ENCODE peak calls at places on chromosome 5, in five cellular contexts. G is tibial artery, R is DND-41, B is mammary epithelial cell, X is kidney. A is an unnamed sample.

GRCh38 chr5:58085800-58086199 is 374.1 kb downstream of the PLK2 start:
- DNase-seq in R (no peak), X (no peak), G (no peak), B (peak; percentile 71), A (no peak)

GRCh38 chr5:83377131-83377865 is 94.2 kb upstream of the VCAN start:
- DNase-seq in B (peak; percentile 62), R (no peak), X (no peak), G (no peak), A (no peak)

GRCh38 chr5:68007446-68007845 is 208.1 kb upstream of the PIK3R1 start:
- DNase-seq in X (no peak), G (peak; percentile 74), B (peak; percentile 55), R (peak; percentile 53), A (no peak)

GRCh38 chr5:34483442-34484033 is 172.6 kb upstream of the RAI14 start:
- DNase-seq in B (no peak), G (no peak), X (no peak), R (no peak), A (no peak)

GRCh38 chr5:166341708-166342329 is 1949.6 kb upstream of the WWC1 start:
- DNase-seq in R (no peak), X (no peak), G (no peak), B (no peak), A (no peak)

GRCh38 chr5:148454576-148454975 is 70.8 kb downstream of the FBXO38 start:
- DNase-seq in X (no peak), B (no peak), G (no peak), R (no peak), A (no peak)

GRCh38 chr5:26060212-26060611 is 978.2 kb downstream of the CDH9 start:
- DNase-seq in X (no peak), R (no peak), B (no peak), G (no peak), A (no peak)

GRCh38 chr5:32540446-32540845 is 44.9 kb upstream of the SUB1 start:
- DNase-seq in B (no peak), R (no peak), G (no peak), X (no peak), A (no peak)

GRCh38 chr5:154505567-154505966 is 27.5 kb upstream of the HAND1 start:
- DNase-seq in R (no peak), B (no peak), X (no peak), G (peak; percentile 37), A (no peak)

GRCh38 chr5:74885170-74885569 is 19.0 kb upstream of the FAM169A start:
- DNase-seq in R (no peak), X (no peak), B (no peak), G (no peak), A (no peak)

GRCh38 chr5:35230043-35230611 is at the start of gene PRLR:
- DNase-seq in X (peak; percentile 80), G (peak; percentile 74), R (no peak), B (peak; percentile 23), A (no peak)

GRCh38 chr5:180555168-180555921 is 36.0 kb downstream of the SCGB3A1 start:
- DNase-seq in G (no peak), B (no peak), X (no peak), R (no peak), A (no peak)

GRCh38 chr5:58932057-58932594 is 349.3 kb downstream of the RAB3C start:
- DNase-seq in B (no peak), G (no peak), R (no peak), X (no peak), A (no peak)

GRCh38 chr5:139312075-139312474 is 18.5 kb downstream of the MATR3 start:
- DNase-seq in B (no peak), X (no peak), R (no peak), G (no peak), A (no peak)
- H3K4me1 ChIP-seq in B (peaks cover 14% of the 10 kb centered on the region), X (no peaks in the 10 kb centered on the region), R (peaks cover 3% of the 10 kb centered on the region), G (peaks cover 95% of the 10 kb centered on the region), A (peaks cover 74% of the 10 kb centered on the region)

DNA sequence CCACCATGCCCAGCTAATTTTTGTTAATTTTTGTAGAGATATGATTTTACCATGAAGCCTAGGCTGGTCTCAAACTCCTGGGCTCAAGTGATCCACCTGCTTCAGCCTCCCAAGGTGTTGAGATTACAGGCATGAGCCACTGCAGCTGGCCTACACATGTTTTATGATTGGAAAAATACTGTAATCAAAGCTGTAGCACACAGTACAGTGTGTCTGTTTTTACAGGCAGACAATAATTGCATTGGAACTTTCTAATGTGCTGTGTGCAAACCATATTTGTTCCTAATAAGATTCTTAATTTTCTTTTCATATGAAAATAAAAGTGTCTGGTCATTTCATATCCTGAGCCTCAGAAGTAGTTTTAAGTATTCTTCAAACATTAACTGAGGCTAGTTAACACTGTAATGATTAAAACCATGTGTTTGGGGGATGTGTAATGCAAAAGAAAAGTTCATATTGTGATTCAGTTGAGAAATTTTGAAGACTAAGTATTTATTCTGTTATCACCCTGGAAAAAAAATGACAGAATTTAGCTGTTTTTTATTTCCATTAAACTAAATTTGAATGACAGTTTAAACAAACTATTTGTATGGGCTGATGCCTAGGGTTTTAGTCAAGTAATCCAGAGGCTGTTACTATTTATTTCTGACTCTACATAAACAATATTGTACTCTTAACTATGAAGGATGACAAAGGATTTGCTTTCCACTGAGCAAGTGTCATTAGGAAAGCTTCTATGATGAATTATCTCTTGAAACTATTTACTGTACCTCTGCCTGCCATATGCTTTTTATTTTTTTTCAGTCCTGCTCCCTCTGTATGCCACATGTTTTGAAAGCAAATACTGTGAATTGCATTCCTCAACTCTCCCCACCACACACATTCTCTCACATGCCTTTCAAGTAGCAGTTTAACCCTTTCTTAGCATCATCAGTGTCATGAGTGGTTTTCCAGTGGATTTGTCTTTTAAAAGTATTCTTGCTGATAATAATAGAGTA is 111.5 kb downstream of the MTREX start:
- DNase-seq in B (no peak), X (no peak), R (no peak), G (no peak), A (no peak)
- H3K4me1 ChIP-seq in B (no peaks in the 10 kb centered on the region), X (peaks cover 6% of the 10 kb centered on the region), R (no peaks in the 10 kb centered on the region), G (peaks cover 57% of the 10 kb centered on the region), A (no peaks in the 10 kb centered on the region)

GRCh38 chr5:959581-960531 is 48.7 kb upstream of the NKD2 start:
- DNase-seq in R (no peak), B (no peak), G (no peak), X (peak; percentile 65), A (no peak)
- H3K4me1 ChIP-seq in R (peaks cover 65% of the 10 kb centered on the region), B (peaks cover 31% of the 10 kb centered on the region), G (peaks cover 16% of the 10 kb centered on the region), X (peaks cover 21% of the 10 kb centered on the region), A (peaks cover 31% of the 10 kb centered on the region)

GRCh38 chr5:150490754-150491153 is 17.2 kb upstream of the NDST1 start:
- DNase-seq in R (no peak), G (no peak), X (no peak), B (no peak), A (no peak)
- H3K4me1 ChIP-seq in R (no peaks in the 10 kb centered on the region), G (peaks cover 81% of the 10 kb centered on the region), X (peaks cover 50% of the 10 kb centered on the region), B (peaks cover 65% of the 10 kb centered on the region), A (peaks cover 5% of the 10 kb centered on the region)

GRCh38 chr5:134552301-134552700 is 26.8 kb downstream of the JADE2 start:
- DNase-seq in B (peak; percentile 55), R (no peak), X (peak; percentile 61), G (peak; percentile 93), A (no peak)
- H3K4me1 ChIP-seq in B (peaks cover 6% of the 10 kb centered on the region), R (no peaks in the 10 kb centered on the region), X (peaks cover 33% of the 10 kb centered on the region), G (peaks cover 90% of the 10 kb centered on the region), A (peaks cover 59% of the 10 kb centered on the region)

DNA sequence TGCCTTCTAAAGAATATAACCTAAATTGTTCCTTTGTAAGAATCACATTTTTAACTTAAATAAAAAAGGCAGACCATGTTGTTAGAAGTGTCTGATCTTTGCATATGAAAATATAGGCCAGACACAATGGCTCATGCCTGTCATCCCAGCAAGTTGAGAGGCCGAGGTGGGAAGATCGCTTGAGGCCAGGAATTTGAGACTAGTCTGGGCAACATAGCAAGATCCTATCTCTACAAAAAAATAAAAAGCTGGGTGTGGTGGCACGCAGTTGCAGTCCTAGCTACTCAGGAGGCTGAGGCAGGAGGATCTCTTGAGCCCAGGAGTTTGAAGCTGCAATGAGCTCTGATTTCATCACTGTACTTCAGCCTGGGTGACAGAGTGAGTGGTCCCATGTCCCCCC is 37.3 kb downstream of the TRIO start:
- DNase-seq in R (no peak), G (no peak), B (no peak), X (no peak), A (no peak)
- H3K4me1 ChIP-seq in R (no peaks in the 10 kb centered on the region), G (peaks cover 91% of the 10 kb centered on the region), B (peaks cover 59% of the 10 kb centered on the region), X (peaks cover 13% of the 10 kb centered on the region), A (no peaks in the 10 kb centered on the region)

GRCh38 chr5:103923616-103924168 is 361.1 kb upstream of the NUDT12 start:
- DNase-seq in B (no peak), X (no peak), G (no peak), R (no peak), A (no peak)

GRCh38 chr5:103934303-103934702 is 371.7 kb upstream of the NUDT12 start:
- DNase-seq in X (no peak), R (no peak), B (no peak), G (no peak), A (no peak)

GRCh38 chr5:103927739-103928138 is 365.1 kb upstream of the NUDT12 start:
- DNase-seq in G (no peak), X (no peak), R (no peak), B (no peak), A (no peak)

DNA sequence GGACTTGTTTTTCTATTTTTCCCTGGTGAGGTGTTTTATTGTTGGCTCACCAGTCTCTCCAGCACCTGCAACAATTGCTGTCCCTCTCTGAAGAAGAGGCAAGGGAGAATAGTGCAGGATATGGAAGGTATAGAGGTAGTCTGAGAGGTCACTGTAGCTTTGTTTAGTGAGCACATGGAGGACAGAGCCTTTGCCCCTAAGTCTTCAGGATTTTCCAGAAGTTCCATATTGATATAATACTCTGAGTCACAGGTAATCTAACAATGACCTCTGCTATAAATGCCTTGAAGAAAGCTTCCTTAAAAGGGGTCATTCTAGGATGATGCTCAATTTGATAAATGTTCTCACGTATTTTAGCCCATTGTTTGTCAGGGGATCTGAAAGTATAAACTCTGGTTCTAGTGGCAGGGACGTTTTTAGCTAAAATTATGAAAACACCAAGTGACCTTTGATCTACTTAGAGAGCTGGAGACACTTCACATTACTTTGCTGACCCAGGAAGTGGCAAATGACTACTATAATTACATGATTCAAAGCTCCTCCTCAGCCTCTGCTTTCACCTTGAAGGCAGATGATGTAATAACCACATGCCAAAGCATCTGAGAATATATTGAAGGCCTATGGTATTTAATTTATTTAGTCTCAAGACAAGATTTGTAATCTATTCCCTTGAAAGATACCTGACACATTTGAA is 366.9 kb upstream of the NUDT12 start:
- DNase-seq in X (no peak), R (no peak), G (no peak), B (peak; percentile 65), A (no peak)
- H3K4me1 ChIP-seq in X (no peaks in the 10 kb centered on the region), R (no peaks in the 10 kb centered on the region), G (no peaks in the 10 kb centered on the region), B (no peaks in the 10 kb centered on the region), A (no peaks in the 10 kb centered on the region)

DNA sequence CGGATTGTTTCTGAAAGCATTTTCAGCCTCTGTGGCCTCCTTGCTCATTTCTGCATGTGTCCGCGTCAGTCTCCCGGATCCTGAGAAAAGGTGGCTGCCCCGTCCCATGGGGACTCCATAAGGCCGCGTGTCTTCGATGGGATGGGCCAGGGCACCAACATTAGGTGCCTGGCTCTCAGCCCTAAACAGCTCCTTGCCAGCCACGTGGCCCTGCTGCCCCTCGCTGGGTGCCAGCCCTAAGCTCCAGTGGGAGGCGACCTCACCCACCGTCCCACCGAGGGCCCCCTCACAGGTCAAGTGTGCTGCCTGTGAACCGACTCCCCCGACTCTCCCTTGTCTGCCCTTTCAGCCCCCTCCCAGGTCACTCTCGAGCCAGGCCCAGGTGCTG is 872 bp downstream of the PHYKPL start:
- DNase-seq in B (no peak), X (no peak), R (no peak), G (peak; percentile 72), A (no peak)
- H3K4me1 ChIP-seq in B (peaks cover 36% of the 10 kb centered on the region), X (peaks cover 29% of the 10 kb centered on the region), R (peaks cover 34% of the 10 kb centered on the region), G (peaks cover 27% of the 10 kb centered on the region), A (peaks cover 51% of the 10 kb centered on the region)

A was measured in CD8-positive, alpha-beta memory T cell.